ENCODE peak calls at places on chromosome 13, in eight cellular contexts. Q is HL-60, F is H1, K is spleen, D is GM12878, C is suprapubic skin, N is HepG2, V is breast epithelium. R is an unnamed sample.

GRCh38 chr13:112255550-112256120 is 120.5 kb upstream of the SPACA7 start:
- DNase-seq in C (no peak), D (no peak), Q (no peak), V (no peak), K (no peak), F (peak), N (no peak), R (no peak)

GRCh38 chr13:51587372-51587771 is 3.1 kb downstream of the WDFY2 start:
- DNase-seq in F (no peak), V (no peak), Q (no peak), K (no peak), N (peak), C (no peak), D (no peak), R (no peak)

GRCh38 chr13:80116107-80116506 is 224.8 kb downstream of the SPRY2 start:
- DNase-seq in D (no peak), C (no peak), V (no peak), K (no peak), Q (no peak), N (no peak), F (no peak), R (no peak)

GRCh38 chr13:59409651-59410200 is 754.0 kb downstream of the DIAPH3 start:
- DNase-seq in F (peak), D (no peak), N (no peak), Q (no peak), K (no peak), C (no peak), V (no peak), R (no peak)

GRCh38 chr13:108120332-108120731 is 95.0 kb downstream of the LIG4 start:
- DNase-seq in K (no peak), C (no peak), V (no peak), D (no peak), Q (no peak), F (no peak), N (no peak), R (no peak)

GRCh38 chr13:94342436-94343242 is 136.8 kb downstream of the DCT start:
- DNase-seq in D (no peak), C (no peak), V (no peak), F (no peak), K (no peak), Q (no peak), N (no peak), R (no peak)

GRCh38 chr13:84296386-84296785 is 414.1 kb upstream of the SLITRK1 start:
- DNase-seq in Q (no peak), V (no peak), C (no peak), K (no peak), N (no peak), F (no peak), D (no peak), R (no peak)

GRCh38 chr13:37753776-37754175 is 115.8 kb downstream of the TRPC4 start:
- DNase-seq in F (no peak), C (no peak), N (no peak), V (no peak), Q (no peak), K (no peak), D (no peak), R (no peak)

GRCh38 chr13:86051134-86052103 is 252.2 kb upstream of the SLITRK6 start:
- DNase-seq in V (no peak), D (no peak), N (no peak), F (no peak), Q (no peak), C (no peak), K (no peak), R (no peak)

GRCh38 chr13:36904219-36904618 is 15.8 kb downstream of the SMAD9 start:
- DNase-seq in C (no peak), D (no peak), Q (no peak), N (no peak), K (no peak), V (no peak), F (no peak), R (no peak)

GRCh38 chr13:41606646-41607045 is 149.3 kb downstream of the RGCC start:
- DNase-seq in N (peak), V (no peak), K (no peak), C (no peak), F (no peak), Q (no peak), D (no peak), R (no peak)

GRCh38 chr13:50171585-50172282 is 156.5 kb downstream of the KCNRG start:
- DNase-seq in N (no peak), Q (no peak), F (no peak), K (no peak), D (no peak), C (no peak), V (no peak), R (no peak)

GRCh38 chr13:28499579-28499978 is 4.7 kb upstream of the FLT1 start:
- DNase-seq in N (no peak), F (no peak), D (no peak), K (no peak), V (no peak), C (no peak), Q (no peak), R (no peak)

GRCh38 chr13:83312194-83312593 is 570.1 kb downstream of the SLITRK1 start:
- DNase-seq in D (no peak), C (no peak), N (no peak), V (no peak), K (no peak), Q (no peak), F (no peak), R (no peak)

GRCh38 chr13:24022568-24022967 is 125.3 kb upstream of the C1QTNF9B start:
- DNase-seq in F (no peak), Q (no peak), D (no peak), C (no peak), K (no peak), V (no peak), N (no peak), R (no peak)
- TF ChIP-seq POLR2AphosphoS5 in F (no peak), Q (no peak), D (no peak), C (no peak), K (no peak), V (no peak), N (no peak), R (no peak)

GRCh38 chr13:98510156-98510509 is 66.8 kb downstream of the STK24 start:
- DNase-seq in K (no peak), V (no peak), D (no peak), F (no peak), N (no peak), Q (no peak), C (no peak), R (no peak)

GRCh38 chr13:98511435-98511834 is 65.5 kb downstream of the STK24 start:
- DNase-seq in D (no peak), V (no peak), K (no peak), C (no peak), N (no peak), Q (no peak), F (no peak), R (no peak)

GRCh38 chr13:98507060-98507797 is 69.7 kb downstream of the STK24 start:
- DNase-seq in N (peak), V (peak), F (no peak), K (no peak), C (peak), Q (no peak), D (no peak), R (no peak)

GRCh38 chr13:98508280-98509074 is 68.4 kb downstream of the STK24 start:
- DNase-seq in C (no peak), F (no peak), Q (no peak), K (no peak), V (no peak), N (peak), D (no peak), R (no peak)

GRCh38 chr13:98509271-98510155 is 67.4 kb downstream of the STK24 start:
- DNase-seq in C (peak), Q (peak), D (peak), F (no peak), K (no peak), N (peak), V (no peak), R (no peak)
- TF ChIP-seq POLR2AphosphoS5 in C (no peak), Q (peak), D (peak), F (no peak), K (peak), N (no peak), V (no peak), R (no peak)

GRCh38 chr13:91046715-91047327 is 300.7 kb upstream of the MIR17HG start:
- DNase-seq in N (no peak), V (no peak), F (no peak), C (no peak), Q (no peak), K (no peak), D (no peak), R (no peak)
- TF ChIP-seq POLR2AphosphoS5 in N (no peak), V (no peak), F (no peak), C (no peak), Q (no peak), K (no peak), D (no peak), R (no peak)

DNA sequence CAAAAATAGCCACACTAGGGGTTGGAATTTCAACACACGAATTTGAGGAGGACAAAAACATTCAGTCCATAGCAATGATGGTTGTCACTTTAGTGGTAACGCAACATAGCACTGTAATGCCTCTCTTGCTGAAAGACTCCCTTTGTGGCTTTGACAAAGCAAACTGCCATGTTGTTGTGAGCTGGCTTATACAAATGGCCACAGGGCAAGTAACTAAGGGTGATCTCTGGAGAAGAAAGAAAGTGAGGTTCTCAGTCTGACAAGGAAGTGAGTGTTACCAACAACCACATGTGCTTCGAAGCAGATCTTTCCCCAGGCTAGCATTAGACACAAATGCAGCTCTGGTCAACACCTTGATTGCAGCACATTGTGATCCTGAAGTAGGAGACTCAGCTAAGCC is 79.1 kb upstream of the PCDH17 start:
- DNase-seq in K (no peak), F (no peak), Q (no peak), N (no peak), V (no peak), D (no peak), C (no peak), R (no peak)
- TF ChIP-seq POLR2AphosphoS5 in K (no peak), F (no peak), Q (no peak), N (no peak), V (no peak), D (no peak), C (no peak), R (no peak)

DNA sequence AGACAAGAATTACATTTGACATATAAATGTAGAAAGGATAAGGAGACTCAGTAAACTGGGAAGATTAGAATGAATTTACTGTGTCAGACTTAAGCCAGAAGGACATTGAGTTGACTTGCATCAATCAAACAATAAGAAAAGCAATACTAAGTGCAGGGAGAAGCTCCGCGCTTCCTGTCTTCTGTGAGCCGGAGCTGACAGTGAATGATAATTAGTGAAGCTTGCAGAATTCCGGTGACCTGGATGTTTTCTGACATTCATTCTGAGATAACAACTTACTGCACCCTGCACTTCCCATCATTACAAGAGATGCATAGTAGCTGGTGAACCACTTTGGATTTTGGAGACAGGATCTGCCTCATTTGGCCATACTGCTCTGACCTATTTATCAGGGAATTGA is 469.2 kb upstream of the PCDH20 start:
- DNase-seq in C (no peak), Q (no peak), V (no peak), K (no peak), D (no peak), F (no peak), N (no peak), R (no peak)
- TF ChIP-seq POLR2AphosphoS5 in C (no peak), Q (no peak), V (no peak), K (no peak), D (no peak), F (no peak), N (no peak), R (no peak)

GRCh38 chr13:110640591-110641029 is 25.3 kb downstream of the NAXD start:
- DNase-seq in C (no peak), F (no peak), K (peak), N (no peak), Q (no peak), V (no peak), D (no peak), R (no peak)

GRCh38 chr13:110637747-110638146 is 22.4 kb downstream of the NAXD start:
- DNase-seq in Q (no peak), C (no peak), V (no peak), D (no peak), K (no peak), F (no peak), N (no peak), R (no peak)

GRCh38 chr13:110639935-110640334 is 24.6 kb downstream of the NAXD start:
- DNase-seq in D (no peak), N (no peak), V (no peak), C (no peak), Q (no peak), K (peak), F (no peak), R (no peak)

GRCh38 chr13:110638253-110638652 is 22.9 kb downstream of the NAXD start:
- DNase-seq in F (no peak), N (no peak), V (no peak), C (no peak), K (no peak), Q (no peak), D (no peak), R (no peak)

DNA sequence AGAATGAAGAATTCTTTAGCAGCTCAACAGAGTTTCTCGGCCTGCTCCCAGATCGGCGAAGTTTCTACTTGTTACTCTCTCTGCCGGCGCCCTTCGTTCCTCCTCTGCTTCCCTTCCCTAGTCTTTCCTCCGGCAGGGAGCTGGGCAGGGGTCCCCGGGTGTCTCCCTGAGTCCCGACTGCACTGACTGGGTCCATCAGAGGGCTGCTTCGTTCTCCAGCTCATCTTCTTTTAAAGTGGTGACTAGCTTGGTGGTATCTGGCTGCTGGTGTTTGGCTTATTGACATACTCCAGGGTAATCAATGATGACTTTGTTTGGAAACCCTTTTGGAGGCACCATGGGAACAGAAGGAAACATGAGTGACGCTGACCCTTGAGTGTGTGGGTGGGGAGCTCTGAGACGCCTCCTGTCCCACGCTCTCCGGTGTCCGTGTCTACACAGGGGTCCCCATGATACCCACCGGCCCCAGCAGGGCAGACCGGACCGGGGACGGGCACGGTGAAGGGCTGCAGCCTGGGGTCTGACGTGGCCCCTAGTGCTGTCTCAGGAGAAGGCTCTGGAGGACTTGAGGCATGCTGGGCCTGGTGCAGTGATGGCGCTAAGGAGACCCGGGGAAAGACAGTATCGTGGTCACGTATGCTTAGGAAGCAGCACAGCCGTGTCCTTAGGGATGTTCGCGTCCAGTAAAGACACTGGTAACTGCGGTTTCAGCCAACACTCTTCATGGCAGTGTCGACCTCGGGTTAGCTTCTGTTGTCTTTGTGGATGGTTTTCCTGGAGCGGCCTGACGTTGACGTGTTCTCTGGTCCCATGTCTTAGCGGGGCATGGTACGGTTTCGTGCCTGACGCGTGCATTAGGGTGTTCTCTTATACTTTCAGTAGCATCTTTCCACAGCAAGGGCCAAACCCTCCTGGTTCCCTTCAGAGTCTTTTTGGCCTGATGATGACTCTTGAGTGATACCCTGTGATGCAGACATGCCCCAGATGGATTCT is 23.8 kb downstream of the NAXD start:
- DNase-seq in N (no peak), C (no peak), V (no peak), D (no peak), Q (no peak), F (peak), K (peak), R (no peak)
- TF ChIP-seq POLR2AphosphoS5 in N (no peak), C (no peak), V (no peak), D (peak), Q (peak), F (peak), K (peak), R (no peak)

DNA sequence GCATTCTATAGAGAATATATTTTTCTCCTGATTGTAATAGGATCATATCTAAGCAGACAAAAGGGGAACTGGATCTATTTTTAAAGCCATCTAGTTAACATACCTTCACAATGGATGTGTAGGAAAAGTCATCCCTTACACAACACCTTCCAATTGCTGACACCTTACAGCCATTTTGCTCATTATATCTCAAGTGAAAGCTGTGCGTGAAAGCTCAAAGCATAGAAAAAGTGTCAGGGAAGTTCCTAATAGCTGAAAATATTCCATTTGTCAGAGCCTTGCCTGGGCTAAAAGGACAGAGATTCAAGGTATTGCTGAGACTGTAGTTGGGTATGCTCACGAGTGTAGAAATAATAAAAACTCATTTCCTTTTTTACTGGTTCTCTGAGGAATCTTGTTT is 340.6 kb upstream of the KLHL1 start:
- DNase-seq in V (no peak), D (no peak), K (no peak), F (no peak), N (no peak), C (no peak), Q (no peak), R (no peak)
- TF ChIP-seq POLR2AphosphoS5 in V (no peak), D (no peak), K (no peak), F (no peak), N (no peak), C (no peak), Q (no peak), R (no peak)

GRCh38 chr13:46171739-46172138 is 10.2 kb downstream of the LCP1 start:
- DNase-seq in C (no peak), Q (no peak), D (no peak), K (no peak), V (no peak), N (no peak), F (no peak), R (no peak)

GRCh38 chr13:46170687-46171086 is 11.3 kb downstream of the LCP1 start:
- DNase-seq in F (no peak), D (no peak), V (no peak), K (no peak), N (peak), Q (peak), C (no peak), R (no peak)

GRCh38 chr13:46170268-46170667 is 11.7 kb downstream of the LCP1 start:
- DNase-seq in F (no peak), K (no peak), Q (no peak), D (no peak), V (no peak), C (no peak), N (no peak), R (no peak)

GRCh38 chr13:46172531-46172991 is 9.4 kb downstream of the LCP1 start:
- DNase-seq in F (no peak), D (no peak), K (peak), Q (peak), V (no peak), C (no peak), N (no peak), R (no peak)

GRCh38 chr13:46171223-46171622 is 10.8 kb downstream of the LCP1 start:
- DNase-seq in F (no peak), K (no peak), C (no peak), V (no peak), Q (peak), D (no peak), N (no peak), R (no peak)
- TF ChIP-seq POLR2AphosphoS5 in F (no peak), K (no peak), C (no peak), V (no peak), Q (peak), D (no peak), N (no peak), R (no peak)

GRCh38 chr13:110521946-110522345 is 39.6 kb downstream of the RAB20 start:
- DNase-seq in Q (peak), C (no peak), F (no peak), N (no peak), V (no peak), D (no peak), K (no peak), R (no peak)

GRCh38 chr13:110523838-110524237 is 37.7 kb downstream of the RAB20 start:
- DNase-seq in Q (no peak), N (no peak), D (no peak), C (no peak), F (no peak), K (no peak), V (no peak), R (no peak)

GRCh38 chr13:110523180-110523579 is 38.3 kb downstream of the RAB20 start:
- DNase-seq in Q (no peak), C (no peak), D (no peak), N (no peak), V (no peak), K (no peak), F (no peak), R (no peak)

GRCh38 chr13:110525328-110526319 is 35.9 kb downstream of the RAB20 start:
- DNase-seq in F (no peak), V (no peak), C (no peak), D (peak), K (no peak), Q (no peak), N (no peak), R (no peak)

GRCh38 chr13:110524484-110525254 is 36.9 kb downstream of the RAB20 start:
- DNase-seq in V (no peak), Q (peak), F (no peak), C (no peak), K (no peak), N (no peak), D (no peak), R (no peak)
- TF ChIP-seq POLR2AphosphoS5 in V (no peak), Q (peak), F (no peak), C (no peak), K (no peak), N (no peak), D (no peak), R (no peak)

DNA sequence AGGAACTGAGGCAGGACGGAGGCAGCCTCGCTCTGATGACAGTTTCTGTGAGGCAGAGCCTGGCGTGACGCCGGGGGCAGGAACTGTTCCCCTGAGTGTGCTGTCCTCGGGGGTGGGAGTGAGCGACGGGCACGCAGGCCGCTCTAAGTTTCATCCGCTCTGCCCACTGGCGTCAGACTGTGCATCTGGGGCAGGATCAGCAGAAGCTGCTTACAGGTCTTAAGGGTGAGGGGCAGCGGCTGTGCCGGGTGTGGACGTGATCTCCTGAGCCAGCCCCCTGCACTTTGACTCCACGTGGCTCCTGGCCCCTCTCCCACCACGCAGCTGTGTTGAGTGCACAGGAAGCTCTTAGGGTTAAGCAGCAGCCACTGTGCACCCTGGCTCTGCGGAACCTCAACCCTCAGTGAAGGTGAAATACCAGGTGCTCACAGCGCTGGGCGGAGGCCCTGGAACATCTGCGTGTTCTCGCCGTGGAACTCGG is 1.5 kb downstream of the GRK1 start:
- DNase-seq in C (peak), F (no peak), K (peak), Q (no peak), D (no peak), V (peak), N (no peak), R (no peak)
- TF ChIP-seq POLR2AphosphoS5 in C (no peak), F (no peak), K (no peak), Q (no peak), D (no peak), V (no peak), N (no peak), R (no peak)